ENCODE peak calls at places on chromosomes 13 and 19, in eight cellular contexts. U is right atrium auricular region, P is suprapubic skin, E is left ventricle myocardium inferior, I is heart left ventricle, D is GM23338, Q is cardiac muscle cell, K is stomach. Y is an unnamed sample. For H3K36me3, the result is how much of the 10 kb centered on the place peaks cover.

GRCh38 chr19:2495130-2495641 is 19.3 kb downstream of the GADD45B start:
- DNase-seq in U (peak), P (peak), E (peak), I (peak), D (no peak), Q (peak), K (peak), Y (peak)

GRCh38 chr19:3111586-3112247 is 17.6 kb downstream of the GNA11 start:
- DNase-seq in U (no peak), P (no peak), E (no peak), I (no peak), D (no peak), Q (no peak), K (no peak), Y (no peak)

GRCh38 chr19:374183-374885 is 29.7 kb upstream of the MIER2 start:
- DNase-seq in U (no peak), P (no peak), E (no peak), I (no peak), D (no peak), Q (no peak), K (no peak), Y (no peak)

GRCh38 chr13:20938302-20938701 is 35.8 kb upstream of the XPO4 start:
- DNase-seq in U (no peak), P (no peak), E (no peak), I (no peak), D (no peak), Q (no peak), K (no peak), Y (no peak)

GRCh38 chr13:62113145-62113544 is 697.5 kb upstream of the PCDH20 start:
- DNase-seq in U (no peak), P (no peak), E (no peak), I (no peak), D (no peak), Q (no peak), K (no peak), Y (no peak)

GRCh38 chr19:36213793-36214387 is 575 bp downstream of the ZNF565 start:
- DNase-seq in U (no peak), P (no peak), E (no peak), I (no peak), D (no peak), Q (no peak), K (no peak), Y (no peak)

GRCh38 chr19:50427997-50428425 is 4.7 kb upstream of the MYBPC2 start:
- DNase-seq in U (peak), P (peak), E (peak), I (peak), D (peak), Q (peak), K (peak), Y (no peak)

GRCh38 chr13:75151081-75151643 is 330.8 kb downstream of the TBC1D4 start:
- DNase-seq in U (no peak), P (no peak), E (no peak), I (no peak), D (no peak), Q (peak), K (no peak), Y (no peak)

GRCh38 chr19:7976461-7976860 is 29.0 kb downstream of the ELAVL1 start:
- DNase-seq in U (no peak), P (no peak), E (no peak), I (no peak), D (no peak), Q (no peak), K (no peak), Y (no peak)

GRCh38 chr13:79393564-79394249 is 12.3 kb downstream of the RBM26 start:
- DNase-seq in U (no peak), P (no peak), E (no peak), I (no peak), D (no peak), Q (no peak), K (peak), Y (no peak)

GRCh38 chr13:42041684-42042035 is 6.8 kb upstream of the DGKH start:
- DNase-seq in U (peak), P (no peak), E (peak), I (peak), D (peak), Q (peak), K (peak), Y (peak)

DNA sequence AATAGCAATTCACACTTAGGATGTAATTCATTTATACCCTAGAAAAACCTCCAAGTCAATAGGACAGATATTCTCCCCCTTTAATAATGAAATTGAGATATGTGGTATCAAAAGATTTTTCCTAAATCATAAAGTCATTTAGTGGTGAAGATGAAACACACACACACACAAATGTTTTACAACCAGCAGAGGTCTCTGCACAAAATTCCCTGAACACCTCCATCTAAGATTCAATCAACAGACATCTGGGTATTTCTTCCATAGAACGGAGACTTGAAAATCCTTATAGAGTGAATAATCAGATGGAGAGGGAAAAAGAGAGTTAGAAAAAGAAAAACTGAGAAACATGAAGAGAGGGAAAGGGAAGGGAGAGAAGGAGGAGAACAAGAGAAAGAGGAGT is 52.8 kb downstream of the MYCBP2 start:
- DNase-seq in U (no peak), P (no peak), E (no peak), I (no peak), D (no peak), Q (no peak), K (no peak), Y (no peak)
- TF ChIP-seq CTCF in U (no peak), P (no peak), E (peak), I (peak), D (no peak), Q (no peak), K (no peak), Y (no peak)

GRCh38 chr13:35876601-35877000 is 254.6 kb downstream of the DCLK1 start:
- DNase-seq in U (no peak), P (no peak), E (no peak), I (no peak), D (no peak), Q (no peak), K (no peak), Y (no peak)

GRCh38 chr13:35884211-35884610 is 247.0 kb downstream of the DCLK1 start:
- DNase-seq in U (no peak), P (no peak), E (no peak), I (no peak), D (no peak), Q (peak), K (no peak), Y (no peak)

GRCh38 chr13:35879111-35879510 is 252.1 kb downstream of the DCLK1 start:
- DNase-seq in U (no peak), P (no peak), E (no peak), I (no peak), D (no peak), Q (no peak), K (no peak), Y (no peak)

GRCh38 chr13:35882722-35883497 is 248.3 kb downstream of the DCLK1 start:
- DNase-seq in U (no peak), P (no peak), E (no peak), I (no peak), D (no peak), Q (no peak), K (no peak), Y (no peak)

DNA sequence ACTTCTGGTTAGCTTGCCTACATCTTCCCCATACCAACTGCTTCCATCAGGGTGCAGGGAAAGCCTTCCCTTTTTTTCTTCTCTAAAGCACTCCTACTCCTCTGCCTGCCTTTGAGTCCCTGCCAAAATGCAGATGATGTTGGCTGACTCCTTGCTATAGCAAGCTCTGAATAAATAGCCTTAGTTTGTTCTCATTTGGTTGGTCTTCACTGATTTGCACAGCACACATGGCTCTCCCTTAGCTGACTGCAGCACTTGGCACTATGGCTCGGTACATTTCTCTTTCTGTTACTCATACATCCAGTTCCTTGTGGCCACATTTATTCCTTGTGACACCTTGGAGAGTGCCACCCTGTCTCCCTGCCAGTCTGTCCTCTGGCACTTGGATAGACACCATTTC is 249.8 kb downstream of the DCLK1 start:
- DNase-seq in U (no peak), P (no peak), E (no peak), I (no peak), D (no peak), Q (peak), K (no peak), Y (no peak)
- H3K27ac ChIP-seq in U (peak), P (no peak), E (peak), I (no peak), D (no peak), Q (no peak), K (no peak), Y (no peak)

DNA sequence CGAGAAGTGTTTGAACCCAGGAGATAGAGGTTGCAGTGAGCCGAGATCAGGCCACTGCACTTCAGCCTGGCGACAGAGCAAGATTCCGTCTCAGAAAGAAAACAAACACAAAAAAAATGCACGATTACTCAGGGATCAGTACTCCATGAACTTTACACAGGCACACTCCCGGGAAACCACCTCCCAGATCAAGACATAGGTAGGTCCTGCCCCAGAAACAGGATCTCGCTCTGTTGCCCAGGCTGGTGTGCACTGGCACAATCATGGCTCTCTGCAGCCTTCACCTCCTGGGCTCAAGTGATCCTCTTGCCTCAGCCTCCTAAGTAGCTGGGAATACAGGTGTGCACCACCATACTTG is 11.2 kb downstream of the VASP start:
- DNase-seq in U (no peak), P (no peak), E (no peak), I (no peak), D (no peak), Q (no peak), K (peak), Y (no peak)
- H3K36me3 ChIP-seq in U (half or more), P (under half), E (half or more), I (half or more), D (under half), Q (under half), K (half or more), Y (half or more)

GRCh38 chr19:11381535-11382369 is 2.4 kb downstream of the EPOR start:
- DNase-seq in U (peak), P (peak), E (peak), I (peak), D (peak), Q (peak), K (peak), Y (peak)
- TF ChIP-seq CTCF in U (no peak), P (no peak), E (no peak), I (peak), D (peak), Q (peak), K (no peak), Y (no peak)

GRCh38 chr19:51701468-51702100 is 8.5 kb downstream of the SPACA6 start:
- DNase-seq in U (no peak), P (no peak), E (no peak), I (no peak), D (no peak), Q (no peak), K (no peak), Y (no peak)
- H3K27ac ChIP-seq in U (peak), P (peak), E (peak), I (no peak), D (peak), Q (peak), K (peak), Y (peak)

Y was measured in RWPE2.